ENCODE peak calls at places on chromosomes 7 and 10, in ten cellular contexts. K, Z, R, Q, H, M, I, J, P and U are unnamed samples.

GRCh38 chr10:59382831-59383295 is 20.5 kb upstream of the FAM13C start:
- DNase-seq in K (no peak), Z (no peak), R (no peak), Q (no peak), H (no peak), M (no peak), I (no peak), J (no peak), P (no peak), U (no peak)

GRCh38 chr7:29564455-29565185 is 985 bp downstream of the PRR15 start:
- DNase-seq in K (no peak), Z (no peak), R (peak; percentile 28), Q (no peak), H (peak; percentile 79), M (no peak), I (peak; percentile 71), J (no peak), P (peak; percentile 89), U (peak; percentile 79)

GRCh38 chr7:2116903-2117680 is 115.7 kb downstream of the MAD1L1 start:
- DNase-seq in K (no peak), Z (no peak), R (no peak), Q (no peak), H (peak; percentile 81), M (no peak), I (no peak), J (no peak), P (no peak), U (peak; percentile 89)

GRCh38 chr10:96263173-96263572 is 8.2 kb downstream of the BLNK start:
- DNase-seq in K (no peak), Z (no peak), R (no peak), Q (no peak), H (no peak), M (no peak), I (no peak), J (no peak), P (no peak), U (no peak)

GRCh38 chr10:49608166-49608758 is 1.8 kb upstream of the SLC18A3 start:
- DNase-seq in K (no peak), Z (no peak), R (no peak), Q (no peak), H (no peak), M (no peak), I (no peak), J (no peak), P (peak; percentile 40), U (no peak)

GRCh38 chr10:6204063-6204340 is 1.3 kb downstream of the PFKFB3 start:
- DNase-seq in K (peak; percentile 18), Z (no peak), R (no peak), Q (peak; percentile 29), H (peak; percentile 76), M (no peak), I (no peak), J (peak; percentile 39), P (peak; percentile 90), U (no peak)

GRCh38 chr7:138663741-138664710 is 37.1 kb downstream of the SVOPL start:
- DNase-seq in K (no peak), Z (no peak), R (no peak), Q (no peak), H (peak; percentile 42), M (no peak), I (no peak), J (no peak), P (no peak), U (no peak)

GRCh38 chr10:106551501-106551900 is 613.0 kb downstream of the SORCS1 start:
- DNase-seq in K (no peak), Z (no peak), R (no peak), Q (no peak), H (no peak), M (no peak), I (no peak), J (no peak), P (no peak), U (no peak)

GRCh38 chr10:118330295-118331076 is 11.6 kb downstream of the FAM204A start:
- DNase-seq in K (no peak), Z (no peak), R (no peak), Q (no peak), H (no peak), M (no peak), I (no peak), J (no peak), P (no peak), U (no peak)

GRCh38 chr7:128941323-128941890 is 3.7 kb downstream of the IRF5 start:
- DNase-seq in K (no peak), Z (no peak), R (no peak), Q (no peak), H (peak; percentile 32), M (no peak), I (no peak), J (no peak), P (no peak), U (no peak)

GRCh38 chr10:120456626-120457430 is at the start of gene PLPP4:
- DNase-seq in K (peak; percentile 48), Z (no peak), R (no peak), Q (no peak), H (peak; percentile 91), M (peak; percentile 16), I (no peak), J (no peak), P (no peak), U (no peak)

GRCh38 chr7:142066536-142066935 is 45.0 kb upstream of the MGAM2 start:
- DNase-seq in K (no peak), Z (no peak), R (no peak), Q (no peak), H (no peak), M (no peak), I (no peak), J (no peak), P (no peak), U (no peak)

GRCh38 chr7:31096882-31097258 is 44.8 kb downstream of the ADCYAP1R1 start:
- DNase-seq in K (no peak), Z (no peak), R (no peak), Q (no peak), H (no peak), M (no peak), I (no peak), J (no peak), P (peak; percentile 31), U (no peak)

GRCh38 chr7:108030536-108030935 is 27.6 kb upstream of the LAMB1 start:
- DNase-seq in K (no peak), Z (no peak), R (no peak), Q (no peak), H (no peak), M (no peak), I (no peak), J (no peak), P (no peak), U (no peak)

GRCh38 chr7:2863461-2864066 is 19.5 kb upstream of the GNA12 start:
- DNase-seq in K (no peak), Z (peak; percentile 92), R (peak; percentile 85), Q (no peak), H (peak; percentile 48), M (peak; percentile 72), I (peak; percentile 93), J (peak; percentile 57), P (peak; percentile 93), U (peak; percentile 74)

GRCh38 chr10:26997610-26998009 is 102.7 kb downstream of the ANKRD26 start:
- DNase-seq in K (no peak), Z (no peak), R (no peak), Q (no peak), H (no peak), M (no peak), I (no peak), J (no peak), P (no peak), U (no peak)

GRCh38 chr10:73803680-73804286 is 7.6 kb downstream of the NDST2 start:
- DNase-seq in K (no peak), Z (no peak), R (no peak), Q (no peak), H (no peak), M (no peak), I (no peak), J (no peak), P (no peak), U (no peak)

GRCh38 chr10:51696251-51696650 is 3.1 kb downstream of the CSTF2T start:
- DNase-seq in K (no peak), Z (no peak), R (no peak), Q (no peak), H (no peak), M (no peak), I (no peak), J (no peak), P (no peak), U (no peak)

GRCh38 chr7:37349979-37350590 is 98.6 kb downstream of the ELMO1 start:
- DNase-seq in K (no peak), Z (no peak), R (no peak), Q (no peak), H (no peak), M (no peak), I (no peak), J (no peak), P (no peak), U (no peak)
- H3K27ac ChIP-seq in K (no peak overlapping the region), Z (no peak overlapping the region), R (no peak overlapping the region), Q (no peak overlapping the region), H (no peak overlapping the region), M (no peak overlapping the region), I (no peak overlapping the region), J (no peak overlapping the region), P (no peak overlapping the region), U (no peak overlapping the region)

DNA sequence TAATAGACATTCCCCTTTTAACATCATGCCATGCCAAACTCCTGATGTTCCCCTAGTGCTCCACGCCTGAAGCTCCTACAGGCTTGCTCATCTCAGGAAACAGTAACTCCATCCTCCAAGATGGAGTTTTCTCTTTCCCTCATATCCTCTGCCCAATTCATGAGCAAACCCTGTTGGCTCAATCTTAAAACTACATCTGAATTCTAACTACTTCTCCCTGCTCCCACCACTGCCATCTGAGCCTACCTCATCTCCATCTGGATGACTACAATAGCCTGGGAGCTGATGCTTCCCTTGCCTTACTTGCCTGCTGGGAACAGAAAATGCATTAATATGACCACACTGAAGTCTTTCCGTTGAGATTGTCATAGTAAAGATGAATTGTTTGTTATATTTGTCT is 271.7 kb upstream of the MKLN1 start:
- DNase-seq in K (no peak), Z (no peak), R (no peak), Q (no peak), H (no peak), M (no peak), I (no peak), J (no peak), P (no peak), U (no peak)
- H3K4me1 ChIP-seq in K (no peaks in the 10 kb centered on the region), Z (no peaks in the 10 kb centered on the region), R (peaks cover 7% of the 10 kb centered on the region), Q (peaks cover 64% of the 10 kb centered on the region), H (no peaks in the 10 kb centered on the region), M (peaks cover 5% of the 10 kb centered on the region), I (peaks cover 55% of the 10 kb centered on the region), J (peaks cover 77% of the 10 kb centered on the region), P (peaks cover 7% of the 10 kb centered on the region), U (peaks cover 69% of the 10 kb centered on the region)

GRCh38 chr7:74355091-74355490 is 65.9 kb downstream of the CLIP2 start:
- DNase-seq in K (no peak), Z (peak; percentile 51), R (no peak), Q (no peak), H (no peak), M (no peak), I (no peak), J (no peak), P (peak; percentile 85), U (no peak)
- H3K27ac ChIP-seq in K (no peak overlapping the region), Z (no peak overlapping the region), R (no peak overlapping the region), Q (no peak overlapping the region), H (peak overlapping the region; percentile 72), M (no peak overlapping the region), I (no peak overlapping the region), J (no peak overlapping the region), P (no peak overlapping the region), U (no peak overlapping the region)

DNA sequence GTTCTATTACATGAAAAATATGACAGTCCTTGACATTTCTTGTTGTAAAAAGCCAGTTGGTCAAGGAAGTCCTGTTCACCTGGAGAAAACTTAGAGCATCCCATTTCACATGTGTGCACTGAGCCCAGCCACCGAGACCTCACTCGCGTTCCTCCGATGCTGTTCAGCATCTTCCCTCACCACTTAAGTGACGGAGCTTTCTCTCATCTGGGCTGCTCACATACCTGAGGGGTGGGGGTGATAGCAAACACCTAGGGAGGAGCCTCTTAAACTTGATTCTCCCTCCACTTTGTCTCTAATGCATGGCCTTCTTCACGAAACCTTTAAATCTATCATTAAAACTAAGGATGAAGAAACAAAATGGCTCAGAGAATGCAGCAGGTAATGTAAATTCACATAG is 950.2 kb downstream of the GATA3 start:
- DNase-seq in K (no peak), Z (no peak), R (no peak), Q (no peak), H (no peak), M (no peak), I (no peak), J (no peak), P (no peak), U (no peak)
- H3K4me1 ChIP-seq in K (no peaks in the 10 kb centered on the region), Z (no peaks in the 10 kb centered on the region), R (no peaks in the 10 kb centered on the region), Q (peaks cover 5% of the 10 kb centered on the region), H (no peaks in the 10 kb centered on the region), M (no peaks in the 10 kb centered on the region), I (no peaks in the 10 kb centered on the region), J (peaks cover 22% of the 10 kb centered on the region), P (no peaks in the 10 kb centered on the region), U (no peaks in the 10 kb centered on the region)